ENCODE peak calls at places on chromosomes 13 and 19, in four cellular contexts. V is hypothalamus, G is smooth muscle cell of the brain vasculature, W is progenitor cell of endocrine pancreas. N is an unnamed sample.

GRCh38 chr19:447816-448546 is 12.9 kb downstream of the SHC2 start:
- DNase-seq in V (no peak), G (no peak), W (no peak), N (no peak)

GRCh38 chr13:90055121-90055520 is 1292.4 kb upstream of the MIR17HG start:
- DNase-seq in V (no peak), G (no peak), W (no peak), N (no peak)

GRCh38 chr19:3336680-3337523 is 29.5 kb upstream of the NFIC start:
- DNase-seq in V (peak), G (no peak), W (no peak), N (no peak)

GRCh38 chr13:40479196-40479845 is 187.1 kb downstream of the FOXO1 start:
- DNase-seq in V (peak), G (no peak), W (no peak), N (no peak)

GRCh38 chr19:33282036-33282686 is 20.2 kb downstream of the CEBPA start:
- DNase-seq in V (no peak), G (no peak), W (no peak), N (no peak)

GRCh38 chr19:5669212-5669611 is 11.1 kb downstream of the MICOS13 start:
- DNase-seq in V (no peak), G (no peak), W (no peak), N (no peak)

GRCh38 chr13:31426395-31426794 is 226.6 kb downstream of the B3GLCT start:
- DNase-seq in V (no peak), G (no peak), W (no peak), N (no peak)

GRCh38 chr13:51269039-51269438 is 46.8 kb downstream of the FAM124A start:
- DNase-seq in V (no peak), G (no peak), W (no peak), N (no peak)

GRCh38 chr13:111217661-111218060 is 102.6 kb downstream of the ARHGEF7 start:
- DNase-seq in V (no peak), G (no peak), W (no peak), N (no peak)

GRCh38 chr19:18479964-18480723 is 41.7 kb downstream of the ELL start:
- DNase-seq in V (no peak), G (no peak), W (no peak), N (peak)

GRCh38 chr19:38035515-38036495 is 128.8 kb downstream of the SIPA1L3 start:
- DNase-seq in V (no peak), G (no peak), W (no peak), N (no peak)

GRCh38 chr19:11152318-11153062 is 3.1 kb downstream of the SPC24 start:
- DNase-seq in V (no peak), G (peak), W (no peak), N (no peak)

GRCh38 chr13:90594694-90595093 is 752.8 kb upstream of the MIR17HG start:
- DNase-seq in V (no peak), G (no peak), W (no peak), N (no peak)

GRCh38 chr13:97460004-97460756 is 26.2 kb downstream of the RAP2A start:
- DNase-seq in V (no peak), G (no peak), W (no peak), N (no peak)

GRCh38 chr19:15464394-15465385 is at the start of gene RASAL3:
- DNase-seq in V (no peak), G (no peak), W (no peak), N (no peak)

GRCh38 chr13:104571161-104571889 is 1505.1 kb upstream of the SLC10A2 start:
- DNase-seq in V (peak), G (peak), W (peak), N (no peak)

GRCh38 chr19:49592486-49593232 is 1.7 kb downstream of the PRR12 start:
- DNase-seq in V (no peak), G (no peak), W (no peak), N (no peak)

GRCh38 chr19:1853295-1854031 is 5.2 kb upstream of the REXO1 start:
- DNase-seq in V (peak), G (no peak), W (peak), N (no peak)

GRCh38 chr13:110525328-110526319 is 35.9 kb downstream of the RAB20 start:
- DNase-seq in V (no peak), G (no peak), W (no peak), N (no peak)

GRCh38 chr19:33486936-33487793 is 34.4 kb downstream of the PEPD start:
- DNase-seq in V (no peak), G (no peak), W (no peak), N (no peak)

GRCh38 chr13:88590574-88590973 is 919.4 kb downstream of the SLITRK5 start:
- DNase-seq in V (no peak), G (no peak), W (no peak), N (no peak)

GRCh38 chr19:57746580-57747471 is at the start of gene ZNF776:
- DNase-seq in V (peak), G (peak), W (peak), N (peak)

GRCh38 chr19:611506-611869 is 21.8 kb downstream of the HCN2 start:
- DNase-seq in V (no peak), G (no peak), W (no peak), N (no peak)

GRCh38 chr19:50465986-50466771 is 10.1 kb upstream of the EMC10 start:
- DNase-seq in V (no peak), G (no peak), W (peak), N (no peak)